ENCODE peak calls at places on chromosomes 11 and 22, in five cellular contexts. One of them, this sample, is unnamed. For H3K4me1 and H3K27me3, the result is how much of the 10 kb centered on the place peaks cover.

GRCh38 chr22:20486229-20486628 is 9.4 kb downstream of the KLHL22 start:
- DNase-seq in CD8-positive, alpha-beta memory T cell: no peak
- DNase-seq in neural progenitor cell: no peak
- DNase-seq in HCT116: no peak
- DNase-seq in endothelial cell of umbilical vein: no peak
- DNase-seq in this sample: no peak

GRCh38 chr11:125410091-125410490 is 86.0 kb downstream of the FEZ1 start:
- DNase-seq in CD8-positive, alpha-beta memory T cell: no peak
- DNase-seq in neural progenitor cell: peak
- DNase-seq in endothelial cell of umbilical vein: no peak
- DNase-seq in HCT116: no peak
- DNase-seq in this sample: no peak

GRCh38 chr11:92838655-92839334 is 130.7 kb upstream of the MTNR1B start:
- DNase-seq in HCT116: no peak
- DNase-seq in CD8-positive, alpha-beta memory T cell: no peak
- DNase-seq in neural progenitor cell: peak
- DNase-seq in endothelial cell of umbilical vein: no peak
- DNase-seq in this sample: no peak

GRCh38 chr11:32213223-32213622 is 122.3 kb downstream of the RCN1 start:
- DNase-seq in HCT116: no peak
- DNase-seq in neural progenitor cell: no peak
- DNase-seq in CD8-positive, alpha-beta memory T cell: no peak
- DNase-seq in endothelial cell of umbilical vein: no peak
- DNase-seq in this sample: no peak

GRCh38 chr22:39967996-39968968 is 8.1 kb downstream of the TMA7B start:
- DNase-seq in endothelial cell of umbilical vein: no peak
- DNase-seq in CD8-positive, alpha-beta memory T cell: no peak
- DNase-seq in neural progenitor cell: peak
- DNase-seq in HCT116: no peak
- DNase-seq in this sample: peak

GRCh38 chr11:102302241-102302640 is 15.0 kb upstream of the BIRC3 start:
- DNase-seq in neural progenitor cell: no peak
- DNase-seq in CD8-positive, alpha-beta memory T cell: no peak
- DNase-seq in HCT116: no peak
- DNase-seq in endothelial cell of umbilical vein: no peak
- DNase-seq in this sample: no peak

GRCh38 chr11:121412000-121412587 is 40.0 kb upstream of the SORL1 start:
- DNase-seq in HCT116: no peak
- DNase-seq in neural progenitor cell: no peak
- DNase-seq in CD8-positive, alpha-beta memory T cell: no peak
- DNase-seq in endothelial cell of umbilical vein: no peak
- DNase-seq in this sample: no peak

GRCh38 chr22:39928556-39929401 is 27.9 kb downstream of the GRAP2 start:
- DNase-seq in endothelial cell of umbilical vein: no peak
- DNase-seq in neural progenitor cell: no peak
- DNase-seq in CD8-positive, alpha-beta memory T cell: no peak
- DNase-seq in HCT116: no peak
- DNase-seq in this sample: no peak

GRCh38 chr11:100930185-100930778 is 199.3 kb downstream of the PGR start:
- DNase-seq in CD8-positive, alpha-beta memory T cell: no peak
- DNase-seq in endothelial cell of umbilical vein: peak
- DNase-seq in HCT116: peak
- DNase-seq in neural progenitor cell: peak
- DNase-seq in this sample: no peak

GRCh38 chr11:130269544-130269943 is 45.2 kb downstream of the ZBTB44 start:
- DNase-seq in HCT116: no peak
- DNase-seq in neural progenitor cell: no peak
- DNase-seq in endothelial cell of umbilical vein: no peak
- DNase-seq in CD8-positive, alpha-beta memory T cell: no peak
- DNase-seq in this sample: no peak

GRCh38 chr22:17133137-17133536 is 12.0 kb upstream of the TMEM121B start:
- DNase-seq in endothelial cell of umbilical vein: no peak
- DNase-seq in HCT116: no peak
- DNase-seq in neural progenitor cell: no peak
- DNase-seq in CD8-positive, alpha-beta memory T cell: no peak
- DNase-seq in this sample: no peak

GRCh38 chr11:134506046-134506445 is 94.0 kb upstream of the B3GAT1 start:
- DNase-seq in CD8-positive, alpha-beta memory T cell: no peak
- DNase-seq in HCT116: no peak
- DNase-seq in neural progenitor cell: no peak
- DNase-seq in endothelial cell of umbilical vein: no peak
- DNase-seq in this sample: no peak

GRCh38 chr11:111762981-111763643 is 3.1 kb downstream of the PPP2R1B start:
- DNase-seq in endothelial cell of umbilical vein: no peak
- DNase-seq in HCT116: no peak
- DNase-seq in CD8-positive, alpha-beta memory T cell: no peak
- DNase-seq in neural progenitor cell: peak
- DNase-seq in this sample: no peak

GRCh38 chr22:45671783-45672563 is at the start of gene ATXN10:
- DNase-seq in CD8-positive, alpha-beta memory T cell: peak
- DNase-seq in HCT116: no peak
- DNase-seq in endothelial cell of umbilical vein: peak
- DNase-seq in neural progenitor cell: peak
- DNase-seq in this sample: peak

GRCh38 chr22:23385301-23386244 is 194.5 kb downstream of the IGLL1 start:
- DNase-seq in HCT116: peak
- DNase-seq in CD8-positive, alpha-beta memory T cell: peak
- DNase-seq in neural progenitor cell: peak
- DNase-seq in endothelial cell of umbilical vein: peak
- DNase-seq in this sample: peak

GRCh38 chr11:19774817-19775600 is 62.4 kb downstream of the NAV2 start:
- DNase-seq in endothelial cell of umbilical vein: no peak
- DNase-seq in HCT116: no peak
- DNase-seq in neural progenitor cell: no peak
- DNase-seq in CD8-positive, alpha-beta memory T cell: no peak
- DNase-seq in this sample: no peak

GRCh38 chr11:15956302-15956701 is 400.0 kb downstream of the SOX6 start:
- DNase-seq in neural progenitor cell: no peak
- DNase-seq in endothelial cell of umbilical vein: no peak
- DNase-seq in HCT116: no peak
- DNase-seq in CD8-positive, alpha-beta memory T cell: no peak
- DNase-seq in this sample: no peak

GRCh38 chr11:57279131-57279530 is 42.1 kb upstream of the APLNR start:
- DNase-seq in HCT116: no peak
- DNase-seq in endothelial cell of umbilical vein: peak
- DNase-seq in neural progenitor cell: no peak
- DNase-seq in CD8-positive, alpha-beta memory T cell: no peak
- DNase-seq in this sample: no peak

GRCh38 chr22:46869848-46870441 is 107.5 kb downstream of the TBC1D22A start:
- DNase-seq in CD8-positive, alpha-beta memory T cell: no peak
- DNase-seq in endothelial cell of umbilical vein: no peak
- DNase-seq in neural progenitor cell: no peak
- DNase-seq in HCT116: no peak
- DNase-seq in this sample: no peak

GRCh38 chr11:3920148-3920852 is 64.8 kb downstream of the STIM1 start:
- DNase-seq in HCT116: peak
- DNase-seq in endothelial cell of umbilical vein: no peak
- DNase-seq in neural progenitor cell: no peak
- DNase-seq in CD8-positive, alpha-beta memory T cell: peak
- DNase-seq in this sample: peak

GRCh38 chr11:132817387-132817786 is 714.9 kb downstream of the OPCML start:
- DNase-seq in HCT116: no peak
- DNase-seq in endothelial cell of umbilical vein: no peak
- DNase-seq in CD8-positive, alpha-beta memory T cell: no peak
- DNase-seq in neural progenitor cell: no peak
- DNase-seq in this sample: no peak

GRCh38 chr11:62439785-62440602 is 21.2 kb downstream of the SCGB1A1 start:
- DNase-seq in HCT116: no peak
- DNase-seq in endothelial cell of umbilical vein: peak
- DNase-seq in neural progenitor cell: no peak
- DNase-seq in CD8-positive, alpha-beta memory T cell: no peak
- DNase-seq in this sample: no peak

GRCh38 chr11:120326845-120327281 is 1.8 kb downstream of the TLCD5 start:
- DNase-seq in CD8-positive, alpha-beta memory T cell: no peak
- DNase-seq in neural progenitor cell: no peak
- DNase-seq in HCT116: no peak
- DNase-seq in endothelial cell of umbilical vein: no peak
- DNase-seq in this sample: no peak

DNA sequence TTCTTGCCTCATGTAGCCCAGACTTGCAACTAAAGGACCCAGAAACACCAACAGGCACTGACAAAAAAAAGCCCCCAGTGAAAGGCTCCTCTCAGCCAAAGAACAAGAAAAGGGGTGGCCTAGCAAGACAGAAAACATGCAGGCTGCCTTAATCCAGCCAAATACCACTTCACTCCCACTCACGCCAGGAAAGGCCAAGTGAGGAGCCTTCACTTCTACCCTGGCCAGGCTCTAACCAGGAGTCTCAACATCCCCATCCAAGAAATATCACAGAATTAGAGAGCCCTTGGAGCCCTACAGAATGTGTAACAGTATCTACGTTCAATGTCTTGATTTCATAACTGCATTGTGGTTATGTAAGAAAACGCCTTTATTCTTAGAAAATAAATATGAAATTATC is 149.0 kb downstream of the APOL5 start:
- DNase-seq in neural progenitor cell: peak
- DNase-seq in HCT116: no peak
- DNase-seq in CD8-positive, alpha-beta memory T cell: no peak
- DNase-seq in endothelial cell of umbilical vein: no peak
- DNase-seq in this sample: no peak
- H3K4me1 ChIP-seq in neural progenitor cell: under half
- H3K4me1 ChIP-seq in HCT116: under half
- H3K4me1 ChIP-seq in CD8-positive, alpha-beta memory T cell: under half
- H3K4me1 ChIP-seq in endothelial cell of umbilical vein: under half
- H3K4me1 ChIP-seq in this sample: under half

GRCh38 chr22:32204856-32205722 is at the start of gene RFPL2:
- DNase-seq in HCT116: peak
- DNase-seq in CD8-positive, alpha-beta memory T cell: peak
- DNase-seq in neural progenitor cell: peak
- DNase-seq in endothelial cell of umbilical vein: peak
- DNase-seq in this sample: no peak
- H3K4me3 ChIP-seq in HCT116: peak
- H3K4me3 ChIP-seq in CD8-positive, alpha-beta memory T cell: peak
- H3K4me3 ChIP-seq in neural progenitor cell: peak
- H3K4me3 ChIP-seq in endothelial cell of umbilical vein: no peak
- H3K4me3 ChIP-seq in this sample: no peak

GRCh38 chr22:30436196-30436595 is 10.6 kb downstream of the MTFP1 start:
- DNase-seq in neural progenitor cell: no peak
- DNase-seq in endothelial cell of umbilical vein: no peak
- DNase-seq in HCT116: no peak
- DNase-seq in CD8-positive, alpha-beta memory T cell: no peak
- DNase-seq in this sample: no peak

GRCh38 chr22:30439836-30440235 is 14.3 kb downstream of the MTFP1 start:
- DNase-seq in neural progenitor cell: no peak
- DNase-seq in CD8-positive, alpha-beta memory T cell: no peak
- DNase-seq in HCT116: no peak
- DNase-seq in endothelial cell of umbilical vein: no peak
- DNase-seq in this sample: no peak

GRCh38 chr22:30441088-30441487 is 15.5 kb downstream of the MTFP1 start:
- DNase-seq in endothelial cell of umbilical vein: no peak
- DNase-seq in CD8-positive, alpha-beta memory T cell: no peak
- DNase-seq in HCT116: no peak
- DNase-seq in neural progenitor cell: no peak
- DNase-seq in this sample: no peak

GRCh38 chr22:30438559-30438958 is 13.0 kb downstream of the MTFP1 start:
- DNase-seq in neural progenitor cell: no peak
- DNase-seq in CD8-positive, alpha-beta memory T cell: no peak
- DNase-seq in endothelial cell of umbilical vein: no peak
- DNase-seq in HCT116: no peak
- DNase-seq in this sample: no peak

DNA sequence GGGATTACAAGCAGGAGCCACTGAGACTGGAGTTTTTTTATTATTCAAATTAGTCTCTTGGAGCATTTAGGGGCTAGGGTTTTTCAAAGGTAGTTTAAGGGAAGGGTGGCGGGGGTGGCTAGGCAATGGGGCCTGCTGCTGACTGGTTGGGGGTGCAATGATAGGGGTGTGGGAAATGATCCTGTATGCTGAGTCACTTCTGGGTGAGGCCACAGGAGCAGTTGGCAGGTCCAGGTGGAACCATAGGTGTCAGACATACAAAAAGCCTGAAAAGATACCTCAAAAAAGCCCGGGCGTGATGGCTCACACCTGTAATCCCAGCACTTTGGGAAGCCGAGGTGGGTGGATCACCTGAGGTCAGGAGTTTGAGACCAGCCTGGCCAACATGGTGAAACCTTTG is 13.7 kb downstream of the MTFP1 start:
- DNase-seq in HCT116: no peak
- DNase-seq in endothelial cell of umbilical vein: no peak
- DNase-seq in neural progenitor cell: no peak
- DNase-seq in CD8-positive, alpha-beta memory T cell: no peak
- DNase-seq in this sample: no peak
- H3K27me3 ChIP-seq in HCT116: under half
- H3K27me3 ChIP-seq in endothelial cell of umbilical vein: under half
- H3K27me3 ChIP-seq in neural progenitor cell: under half
- H3K27me3 ChIP-seq in CD8-positive, alpha-beta memory T cell: under half
- H3K27me3 ChIP-seq in this sample: under half

DNA sequence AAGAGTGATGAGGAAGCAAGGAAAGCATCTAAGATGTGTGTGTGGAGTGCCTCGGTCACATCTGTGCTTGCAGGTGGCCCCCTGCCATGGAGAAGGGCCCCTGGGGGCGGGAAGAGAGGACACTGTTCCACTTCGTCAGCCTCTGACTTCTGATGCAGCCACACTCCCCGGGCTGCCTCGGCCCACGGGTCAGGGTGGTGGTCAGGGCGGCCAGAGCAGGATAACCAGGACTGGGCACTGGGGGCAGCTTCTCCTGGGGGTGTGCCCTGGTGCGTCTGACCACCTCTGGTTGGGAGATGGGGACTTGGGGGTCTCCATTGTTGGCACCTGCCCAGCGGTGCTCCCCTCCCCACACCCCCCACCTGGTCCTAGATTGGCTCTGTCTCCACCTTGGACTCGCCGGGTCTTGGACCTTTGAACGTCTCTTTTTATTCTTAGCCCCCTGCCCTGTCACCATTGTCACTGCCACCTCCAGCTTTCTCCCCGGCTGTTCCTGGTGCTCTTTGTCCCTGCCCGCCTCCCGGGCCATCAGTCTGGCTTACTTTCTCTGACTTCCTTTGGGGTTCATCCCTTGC is 114.4 kb downstream of the KIAA1671 start:
- DNase-seq in HCT116: no peak
- DNase-seq in neural progenitor cell: no peak
- DNase-seq in CD8-positive, alpha-beta memory T cell: no peak
- DNase-seq in endothelial cell of umbilical vein: no peak
- DNase-seq in this sample: no peak
- H3K4me1 ChIP-seq in HCT116: under half
- H3K4me1 ChIP-seq in neural progenitor cell: under half
- H3K4me1 ChIP-seq in CD8-positive, alpha-beta memory T cell: half or more
- H3K4me1 ChIP-seq in endothelial cell of umbilical vein: under half
- H3K4me1 ChIP-seq in this sample: under half

This sample was measured in SJSA1.